ENCODE peak calls at places on chromosomes 7 and 10, in ten cellular contexts. Y is GM12878, U is transverse colon, Z is A549, G is sigmoid colon, O is stomach, L is SK-N-SH, F is H1, H is tibial nerve, X is K562. C is an unnamed sample. For H3K4me1, the result is how much of the 10 kb centered on the place peaks cover.

GRCh38 chr7:339696-340095 is 49.7 kb downstream of the FOXL3 start:
- DNase-seq in X (no peak), H (no peak), F (no peak), L (no peak), Z (no peak), U (no peak), Y (no peak), O (no peak), G (no peak), C (no peak)

GRCh38 chr10:125451319-125451718 is 231.6 kb downstream of the TEX36 start:
- DNase-seq in H (no peak), X (no peak), O (no peak), U (no peak), Z (no peak), L (no peak), Y (no peak), G (no peak), F (no peak), C (no peak)

GRCh38 chr10:118615888-118616287 is 20.4 kb upstream of the PRLHR start:
- DNase-seq in L (peak), X (no peak), Y (no peak), H (no peak), F (no peak), O (no peak), Z (no peak), U (no peak), G (no peak), C (no peak)

GRCh38 chr10:17675638-17676037 is 31.7 kb downstream of the STAM start:
- DNase-seq in Z (no peak), Y (no peak), L (no peak), F (no peak), X (peak), H (no peak), G (no peak), O (no peak), U (no peak), C (no peak)

GRCh38 chr7:92550194-92550593 is 21.6 kb downstream of the RBM48 start:
- DNase-seq in H (no peak), Y (no peak), O (no peak), X (no peak), L (no peak), U (no peak), G (no peak), Z (no peak), F (no peak), C (no peak)

GRCh38 chr10:77459905-77460304 is 177.7 kb downstream of the KCNMA1 start:
- DNase-seq in X (no peak), Y (no peak), L (no peak), U (no peak), O (no peak), H (no peak), G (no peak), F (no peak), Z (no peak), C (no peak)

GRCh38 chr10:122931088-122931958 is 20.9 kb downstream of the FAM24A start:
- DNase-seq in H (no peak), U (no peak), O (no peak), Y (no peak), L (no peak), F (no peak), G (no peak), Z (no peak), X (peak), C (no peak)

GRCh38 chr7:81594767-81595166 is 175.1 kb downstream of the HGF start:
- DNase-seq in U (no peak), Z (no peak), F (no peak), L (no peak), Y (no peak), H (no peak), O (no peak), X (no peak), G (no peak), C (no peak)

GRCh38 chr10:17062009-17062408 is 67.6 kb downstream of the CUBN start:
- DNase-seq in H (no peak), G (no peak), U (no peak), L (no peak), Y (no peak), F (no peak), O (no peak), Z (peak), X (no peak), C (no peak)

DNA sequence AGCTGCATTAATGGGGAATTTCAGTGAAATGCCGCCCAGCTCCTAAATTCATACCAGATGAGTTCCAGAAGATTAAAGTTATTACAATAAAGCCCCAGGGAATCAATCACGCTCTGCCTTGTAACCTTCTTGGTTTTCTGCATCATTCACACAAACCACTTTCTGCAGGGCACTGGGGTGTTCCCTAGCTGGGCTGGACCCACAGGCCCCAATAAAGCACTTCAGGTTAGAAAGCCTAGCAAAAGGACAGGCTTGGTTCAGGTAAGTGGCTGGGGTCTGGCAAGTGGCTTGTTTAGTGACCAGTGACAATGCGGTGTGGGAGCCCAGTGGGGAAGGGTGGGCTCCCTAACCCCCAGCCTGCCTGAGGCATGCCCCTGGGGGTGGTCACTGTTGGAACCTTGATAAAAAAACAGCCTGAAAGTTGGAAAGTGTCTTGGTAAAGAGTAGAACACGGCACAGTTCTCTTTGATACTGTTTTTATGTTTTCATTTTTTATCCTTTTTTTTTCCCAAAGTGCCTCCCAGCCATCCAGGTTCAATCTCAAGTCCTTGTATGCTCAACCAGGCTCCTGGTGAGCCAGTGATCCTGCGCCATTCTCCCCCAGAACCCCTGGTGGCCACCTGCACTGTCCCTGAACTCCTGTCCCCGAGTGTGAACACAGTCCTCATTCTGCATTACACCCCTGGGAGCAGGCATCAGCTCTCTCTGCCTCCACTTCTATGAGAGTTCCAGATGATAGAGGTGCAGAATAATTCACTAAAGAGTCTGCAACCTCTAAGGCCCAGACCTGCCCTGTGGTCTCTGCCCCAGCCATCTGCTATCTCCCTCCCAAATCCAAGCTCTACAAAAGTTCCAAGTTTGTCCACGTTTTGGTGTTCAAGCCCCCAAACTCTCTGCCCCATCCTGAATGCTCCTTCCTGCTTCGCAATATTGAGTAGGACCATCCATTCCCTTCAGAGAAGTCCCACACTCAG is 14.9 kb upstream of the CXCL12 start:
- DNase-seq in L (no peak), X (no peak), G (no peak), Z (no peak), F (no peak), Y (no peak), U (no peak), H (no peak), O (no peak), C (no peak)
- H3K4me3 ChIP-seq in L (no peak), X (no peak), G (no peak), Z (no peak), F (no peak), Y (no peak), U (no peak), H (no peak), O (no peak), C (no peak)

GRCh38 chr7:47473499-47474210 is 108.3 kb downstream of the TNS3 start:
- DNase-seq in H (no peak), X (no peak), L (no peak), Y (no peak), G (no peak), Z (peak), U (no peak), O (no peak), F (no peak), C (no peak)
- TF ChIP-seq EP300 in H (peak), X (no peak), L (no peak), Y (no peak), G (no peak), Z (no peak), U (no peak), O (no peak), F (no peak), C (no peak)

GRCh38 chr10:132450825-132451505 is 54.0 kb downstream of the PWWP2B start:
- DNase-seq in Z (no peak), U (peak), X (no peak), O (no peak), F (no peak), G (no peak), Y (no peak), H (no peak), L (no peak), C (peak)

GRCh38 chr10:132450466-132450824 is 53.4 kb downstream of the PWWP2B start:
- DNase-seq in F (no peak), H (no peak), Z (no peak), G (no peak), Y (no peak), X (no peak), L (no peak), U (peak), O (no peak), C (no peak)

GRCh38 chr10:132449051-132449825 is 52.2 kb downstream of the PWWP2B start:
- DNase-seq in O (peak), L (peak), U (peak), F (no peak), Z (peak), G (no peak), X (no peak), Y (no peak), H (no peak), C (peak)

GRCh38 chr10:132448248-132448731 is 51.3 kb downstream of the PWWP2B start:
- DNase-seq in O (peak), Y (peak), U (peak), L (peak), F (no peak), Z (peak), H (peak), G (no peak), X (peak), C (no peak)

GRCh38 chr10:132449826-132450211 is 52.8 kb downstream of the PWWP2B start:
- DNase-seq in U (no peak), Y (no peak), H (no peak), F (no peak), L (no peak), Z (no peak), G (no peak), X (no peak), O (no peak), C (peak)
- H3K4me1 ChIP-seq in U (under half), Y (under half), H (half or more), F (under half), L (under half), Z (half or more), G (under half), X (half or more), O (under half), C (half or more)

GRCh38 chr10:131310904-131311660 is 439 bp downstream of the TCERG1L start:
- DNase-seq in F (peak), Y (no peak), Z (no peak), U (no peak), L (no peak), H (no peak), X (no peak), O (no peak), G (no peak), C (no peak)
- H3K4me3 ChIP-seq in F (peak), Y (no peak), Z (no peak), U (no peak), L (peak), H (peak), X (no peak), O (peak), G (no peak), C (peak)

GRCh38 chr10:91006001-91006751 is 85.3 kb upstream of the ANKRD1 start:
- DNase-seq in F (peak), X (peak), U (peak), G (peak), O (peak), Y (peak), L (peak), Z (peak), H (peak), C (no peak)

GRCh38 chr10:91009121-91009520 is 88.2 kb upstream of the ANKRD1 start:
- DNase-seq in Z (no peak), U (no peak), O (no peak), G (no peak), F (no peak), H (no peak), L (no peak), Y (no peak), X (no peak), C (no peak)

GRCh38 chr10:91007656-91008055 is 86.8 kb upstream of the ANKRD1 start:
- DNase-seq in H (no peak), X (no peak), L (no peak), O (no peak), F (no peak), Z (no peak), U (no peak), Y (no peak), G (no peak), C (no peak)

GRCh38 chr10:91010952-91011351 is 90.1 kb upstream of the ANKRD1 start:
- DNase-seq in O (no peak), U (no peak), X (no peak), G (no peak), H (no peak), L (no peak), F (no peak), Y (no peak), Z (no peak), C (no peak)

DNA sequence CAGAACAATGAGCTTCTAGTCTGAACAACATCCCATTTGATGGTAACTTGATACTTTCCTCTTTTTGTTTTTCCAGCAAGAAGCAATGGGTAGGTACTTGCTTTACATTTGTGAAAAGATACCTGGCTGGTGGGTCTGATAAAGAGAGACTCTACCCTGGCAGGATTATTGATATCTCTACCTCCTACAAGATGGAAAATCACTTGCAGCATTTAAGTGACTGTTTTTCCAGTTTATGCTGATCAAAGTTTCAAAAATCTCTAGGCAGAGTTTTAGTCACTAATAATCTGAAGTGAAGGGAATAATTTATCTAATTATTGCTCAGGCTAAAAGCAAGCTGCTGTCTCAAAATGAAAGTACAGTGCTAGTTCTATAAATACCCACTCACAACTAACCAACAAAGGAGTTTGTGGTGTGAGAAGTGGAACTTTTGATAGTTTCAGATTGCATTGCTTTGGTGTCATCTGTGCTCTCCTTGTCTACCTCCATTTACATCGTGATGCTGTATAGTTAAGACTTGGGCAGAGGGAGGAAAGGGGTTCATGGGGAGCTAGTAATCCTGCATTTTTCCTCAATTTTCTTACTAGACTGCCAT is 86.0 kb upstream of the ANKRD1 start:
- DNase-seq in O (no peak), Z (no peak), G (no peak), U (no peak), H (no peak), F (no peak), L (no peak), X (no peak), Y (peak), C (no peak)
- TF ChIP-seq EP300 in O (no peak), Z (no peak), G (no peak), U (no peak), H (no peak), F (no peak), L (no peak), X (no peak), Y (peak), C (no peak)

DNA sequence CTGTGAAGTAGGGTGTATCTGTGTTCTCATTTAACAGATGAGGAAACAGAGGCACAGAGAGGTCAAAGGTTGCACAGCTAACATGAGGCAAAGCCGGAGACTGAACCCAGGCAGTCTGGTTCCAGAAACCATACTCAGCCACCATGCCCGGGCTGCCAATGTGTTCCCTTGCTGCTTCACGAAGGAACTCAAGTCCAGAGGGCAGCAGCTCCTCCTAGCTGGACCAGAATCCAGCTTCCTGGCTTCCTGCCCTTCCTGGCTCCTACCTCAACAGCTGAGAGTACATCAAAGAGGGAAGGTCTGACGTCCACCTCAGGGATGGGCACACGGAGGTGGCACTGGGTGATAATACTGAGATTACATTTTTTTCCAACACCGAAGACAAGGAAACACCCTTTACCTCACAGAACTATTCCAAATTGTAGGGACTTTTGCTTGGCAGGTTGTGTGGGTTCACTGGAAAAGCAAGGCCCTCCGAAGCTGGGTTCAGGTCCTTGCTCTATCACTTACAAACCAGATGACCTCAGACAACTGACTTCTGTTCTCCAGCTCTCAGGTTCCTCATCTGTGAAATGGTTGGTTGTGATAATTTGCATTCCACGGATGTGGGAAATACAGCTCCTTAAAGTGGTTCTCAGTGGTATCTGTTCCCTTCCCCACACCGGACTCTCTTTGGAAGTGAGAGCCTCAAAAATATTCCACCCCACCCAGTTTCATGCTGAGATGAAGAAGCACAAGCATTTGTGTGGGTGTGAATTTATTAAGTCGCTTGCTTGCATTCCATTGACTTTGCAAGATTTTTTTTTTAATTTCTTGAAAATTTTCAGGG is 154.1 kb upstream of the ZMIZ1 start:
- DNase-seq in X (no peak), Y (peak), H (peak), F (no peak), Z (no peak), U (peak), L (no peak), G (no peak), O (peak), C (no peak)
- H3K4me1 ChIP-seq in X (under half), Y (under half), H (under half), F (under half), Z (under half), U (under half), L (under half), G (under half), O (under half), C (under half)

GRCh38 chr10:8056378-8056777 is 1.9 kb downstream of the GATA3 start:
- DNase-seq in X (no peak), O (no peak), F (peak), H (no peak), U (no peak), Z (no peak), L (no peak), Y (no peak), G (no peak), C (peak)
- H3K4me3 ChIP-seq in X (no peak), O (peak), F (no peak), H (peak), U (no peak), Z (no peak), L (peak), Y (peak), G (no peak), C (peak)

GRCh38 chr10:85919358-85920022 is 447.1 kb downstream of the GRID1 start:
- DNase-seq in H (no peak), X (no peak), Y (no peak), G (no peak), O (no peak), Z (no peak), U (no peak), F (no peak), L (no peak), C (no peak)
- TF ChIP-seq EP300 in H (no peak), X (no peak), Y (no peak), G (no peak), O (no peak), Z (no peak), U (no peak), F (no peak), L (no peak), C (no peak)

GRCh38 chr10:47026301-47027107 is 115.3 kb downstream of the PTPN20 start:
- DNase-seq in X (no peak), O (peak), Z (no peak), H (peak), L (no peak), U (peak), F (peak), G (peak), Y (no peak), C (peak)

GRCh38 chr10:47024399-47025252 is 113.4 kb downstream of the PTPN20 start:
- DNase-seq in H (peak), F (peak), O (peak), Y (peak), X (peak), L (peak), U (peak), G (peak), Z (peak), C (peak)

GRCh38 chr10:47027108-47027811 is 116.0 kb downstream of the PTPN20 start:
- DNase-seq in Z (no peak), H (no peak), F (peak), O (peak), L (no peak), X (no peak), Y (no peak), G (peak), U (peak), C (peak)

GRCh38 chr10:47025253-47025539 is 114.0 kb downstream of the PTPN20 start:
- DNase-seq in O (peak), Y (no peak), U (no peak), L (peak), X (no peak), G (no peak), F (no peak), H (no peak), Z (no peak), C (peak)

GRCh38 chr10:47025540-47026300 is 114.5 kb downstream of the PTPN20 start:
- DNase-seq in F (peak), L (peak), O (peak), U (no peak), Z (no peak), Y (no peak), H (no peak), X (no peak), G (peak), C (peak)
- H3K4me1 ChIP-seq in F (under half), L (under half), O (under half), U (under half), Z (under half), Y (under half), H (under half), X (under half), G (under half), C (under half)

C was measured in suprapubic skin.